ENCODE peak calls at places on chromosomes 6 and 20, in nine cellular contexts. T is GM13977; G is Right ventricle myocardium superior; W is fibroblast of the aortic adventitia; P is T-helper 1 cell; C is mesendoderm; O is activated CD4-positive, alpha-beta T cell treated with anti-CD3 and anti-CD28 coated beads, Interleukin-2, amount 50 U/mL, for 1 hour; Q is tibial nerve; A is amniotic epithelial cell. H is an unnamed sample.

GRCh38 chr6:15327271-15327670 is 81.4 kb downstream of the JARID2 start:
- DNase-seq in T (no peak), G (no peak), W (peak; percentile 18), P (peak; percentile 4), C (no peak), O (peak; percentile 31), Q (no peak), A (peak; percentile 55), H (no peak)

GRCh38 chr20:64030371-64031134 is 5.4 kb upstream of the C20orf204 start:
- DNase-seq in T (no peak), G (no peak), W (no peak), P (no peak), C (no peak), O (no peak), Q (no peak), A (peak; percentile 23), H (no peak)

GRCh38 chr6:101509556-101509955 is 116.0 kb downstream of the GRIK2 start:
- DNase-seq in T (no peak), G (no peak), W (peak; percentile 22), P (no peak), C (no peak), O (no peak), Q (no peak), A (no peak), H (no peak)

GRCh38 chr6:157188213-157188612 is 135.1 kb downstream of the TMEM242 start:
- DNase-seq in T (no peak), G (no peak), W (peak; percentile 56), P (no peak), C (no peak), O (no peak), Q (no peak), A (peak; percentile 69), H (peak; percentile 37)

GRCh38 chr6:166646716-166647115 is 19.7 kb upstream of the RPS6KA2 start:
- DNase-seq in T (no peak), G (no peak), W (no peak), P (no peak), C (no peak), O (no peak), Q (no peak), A (no peak), H (no peak)

GRCh38 chr6:125746731-125747588 is 2.5 kb upstream of the HEY2 start:
- DNase-seq in T (peak; percentile 64), G (peak; percentile 76), W (peak; percentile 55), P (peak; percentile 56), C (peak; percentile 97), O (peak; percentile 58), Q (no peak), A (no peak), H (peak; percentile 73)

GRCh38 chr20:38706482-38706881 is 17.8 kb upstream of the SLC32A1 start:
- DNase-seq in T (no peak), G (no peak), W (no peak), P (no peak), C (peak; percentile 13), O (no peak), Q (no peak), A (no peak), H (no peak)

GRCh38 chr20:9301129-9302072 is 213.0 kb upstream of the LAMP5 start:
- DNase-seq in T (no peak), G (no peak), W (peak; percentile 55), P (no peak), C (no peak), O (no peak), Q (no peak), A (peak; percentile 50), H (peak; percentile 93)

GRCh38 chr6:134546962-134547645 is 229.2 kb upstream of the SGK1 start:
- DNase-seq in T (no peak), G (no peak), W (no peak), P (no peak), C (no peak), O (no peak), Q (no peak), A (no peak), H (no peak)

GRCh38 chr6:41576667-41577066 is 30.5 kb downstream of the FOXP4 start:
- DNase-seq in T (no peak), G (peak; percentile 15), W (no peak), P (no peak), C (no peak), O (no peak), Q (no peak), A (no peak), H (no peak)

GRCh38 chr6:105178110-105178509 is 1.7 kb downstream of the POPDC3 start:
- DNase-seq in T (peak; percentile 9), G (no peak), W (peak; percentile 79), P (no peak), C (no peak), O (no peak), Q (no peak), A (peak; percentile 92), H (peak; percentile 91)

GRCh38 chr6:159061805-159062563 is 17.2 kb upstream of the TAGAP start:
- DNase-seq in T (peak; percentile 34), G (no peak), W (no peak), P (no peak), C (no peak), O (no peak), Q (no peak), A (no peak), H (no peak)

GRCh38 chr6:17233531-17233930 is 47.6 kb upstream of the RBM24 start:
- DNase-seq in T (no peak), G (no peak), W (no peak), P (no peak), C (peak; percentile 53), O (no peak), Q (no peak), A (peak; percentile 25), H (peak; percentile 68)

GRCh38 chr6:9516207-9516606 is 898.7 kb downstream of the TFAP2A start:
- DNase-seq in T (no peak), G (no peak), W (peak; percentile 72), P (no peak), C (peak; percentile 60), O (no peak), Q (no peak), A (peak; percentile 90), H (peak; percentile 97)

GRCh38 chr20:51758978-51759544 is 9.1 kb downstream of the ATP9A start:
- DNase-seq in T (no peak), G (peak; percentile 53), W (no peak), P (no peak), C (no peak), O (no peak), Q (no peak), A (no peak), H (no peak)

GRCh38 chr6:34181903-34182302 is 36.0 kb upstream of the GRM4 start:
- DNase-seq in T (no peak), G (no peak), W (no peak), P (no peak), C (no peak), O (no peak), Q (no peak), A (no peak), H (no peak)

GRCh38 chr6:13493147-13493546 is 5.7 kb upstream of the GFOD1 start:
- DNase-seq in T (no peak), G (no peak), W (no peak), P (no peak), C (no peak), O (no peak), Q (no peak), A (no peak), H (no peak)

GRCh38 chr20:50709574-50709973 is 18.2 kb upstream of the RIPOR3 start:
- DNase-seq in T (no peak), G (no peak), W (no peak), P (no peak), C (no peak), O (no peak), Q (no peak), A (no peak), H (no peak)

GRCh38 chr6:32906539-32906938 is 34.3 kb downstream of the HLA-DMB start:
- DNase-seq in T (no peak), G (no peak), W (peak; percentile 58), P (no peak), C (no peak), O (no peak), Q (no peak), A (peak; percentile 44), H (peak; percentile 73)

GRCh38 chr6:105601541-105602174 is 198.8 kb upstream of the PREP start:
- DNase-seq in T (peak; percentile 55), G (peak; percentile 80), W (peak; percentile 100), P (no peak), C (peak; percentile 35), O (no peak), Q (peak; percentile 51), A (peak; percentile 92), H (peak; percentile 95)

GRCh38 chr6:140636698-140637402 is 1262.4 kb upstream of the CITED2 start:
- DNase-seq in T (no peak), G (no peak), W (no peak), P (no peak), C (no peak), O (no peak), Q (no peak), A (peak; percentile 3), H (peak; percentile 79)

GRCh38 chr6:122005661-122006060 is 393.8 kb upstream of the HSF2 start:
- DNase-seq in T (no peak), G (no peak), W (no peak), P (no peak), C (no peak), O (no peak), Q (no peak), A (no peak), H (no peak)

GRCh38 chr20:62603021-62603906 is 39.0 kb upstream of the SLCO4A1 start:
- DNase-seq in T (peak; percentile 72), G (peak; percentile 80), W (peak; percentile 22), P (peak; percentile 21), C (no peak), O (peak; percentile 16), Q (no peak), A (no peak), H (peak; percentile 99)

GRCh38 chr6:162964703-162965140 is 236.9 kb downstream of the PACRG start:
- DNase-seq in T (no peak), G (peak; percentile 77), W (peak; percentile 100), P (no peak), C (no peak), O (no peak), Q (no peak), A (peak; percentile 81), H (peak; percentile 93)

GRCh38 chr6:122789862-122790739 is 1.0 kb downstream of the SMPDL3A start:
- DNase-seq in T (peak; percentile 44), G (peak; percentile 41), W (peak; percentile 17), P (no peak), C (peak; percentile 60), O (no peak), Q (no peak), A (peak; percentile 33), H (peak; percentile 77)

GRCh38 chr6:37579444-37580067 is 79.9 kb upstream of the CCDC167 start:
- DNase-seq in T (no peak), G (no peak), W (no peak), P (no peak), C (no peak), O (no peak), Q (no peak), A (no peak), H (no peak)

GRCh38 chr20:10504893-10505292 is 69.8 kb downstream of the SLX4IP start:
- DNase-seq in T (no peak), G (no peak), W (peak; percentile 45), P (no peak), C (no peak), O (no peak), Q (no peak), A (peak; percentile 98), H (no peak)

GRCh38 chr6:4794140-4794707 is 18.0 kb downstream of the CDYL start:
- DNase-seq in T (no peak), G (peak; percentile 74), W (no peak), P (no peak), C (no peak), O (no peak), Q (no peak), A (no peak), H (no peak)

H was measured in M059J.